ENCODE peak calls at places on chromosomes 2 and 18, in seven cellular contexts. H, W, D, N, A, J and R are unnamed samples.

GRCh38 chr18:11981633-11982366 is 493 bp downstream of the IMPA2 start:
- DNase-seq in H (peak), W (peak), D (peak), N (no peak), A (peak), J (no peak), R (no peak)

GRCh38 chr18:27627927-27628326 is 442.8 kb upstream of the CHST9 start:
- DNase-seq in H (peak), W (peak), D (no peak), N (no peak), A (no peak), J (no peak), R (no peak)

GRCh38 chr18:48728204-48728833 is 189.5 kb downstream of the CTIF start:
- DNase-seq in H (peak), W (peak), D (no peak), N (no peak), A (peak), J (no peak), R (no peak)

GRCh38 chr2:41878726-41879366 is 169.0 kb upstream of the PKDCC start:
- DNase-seq in H (no peak), W (no peak), D (no peak), N (no peak), A (no peak), J (no peak), R (no peak)

GRCh38 chr2:144376926-144377325 is 143.0 kb downstream of the ZEB2 start:
- DNase-seq in H (no peak), W (no peak), D (no peak), N (no peak), A (peak), J (no peak), R (no peak)

GRCh38 chr18:51070545-51070944 is 40.5 kb downstream of the SMAD4 start:
- DNase-seq in H (no peak), W (peak), D (no peak), N (no peak), A (peak), J (no peak), R (no peak)

GRCh38 chr18:32920796-32921787 is 148.3 kb upstream of the KLHL14 start:
- DNase-seq in H (peak), W (peak), D (no peak), N (no peak), A (peak), J (no peak), R (no peak)

GRCh38 chr2:26982102-26982742 is 11.8 kb downstream of the MAPRE3 start:
- DNase-seq in H (peak), W (peak), D (no peak), N (peak), A (no peak), J (peak), R (no peak)

GRCh38 chr2:205409403-205409802 is 272.9 kb upstream of the NRP2 start:
- DNase-seq in H (no peak), W (no peak), D (no peak), N (no peak), A (no peak), J (no peak), R (no peak)

GRCh38 chr2:29455202-29455885 is 340.1 kb downstream of the CLIP4 start:
- DNase-seq in H (peak), W (no peak), D (no peak), N (no peak), A (no peak), J (no peak), R (no peak)

GRCh38 chr2:30232801-30233130 is 1.4 kb downstream of the LBH start:
- DNase-seq in H (no peak), W (no peak), D (no peak), N (no peak), A (no peak), J (no peak), R (no peak)

GRCh38 chr2:56250153-56250729 is 66.5 kb downstream of the CCDC85A start:
- DNase-seq in H (no peak), W (no peak), D (no peak), N (no peak), A (no peak), J (no peak), R (no peak)

GRCh38 chr2:118970396-118971135 is 28.6 kb downstream of the MARCO start:
- DNase-seq in H (no peak), W (no peak), D (no peak), N (no peak), A (no peak), J (no peak), R (peak)

GRCh38 chr2:3465844-3466481 is 53.4 kb downstream of the ADI1 start:
- DNase-seq in H (no peak), W (peak), D (no peak), N (no peak), A (peak), J (no peak), R (peak)

GRCh38 chr18:58682429-58683069 is 11.3 kb downstream of the MALT1 start:
- DNase-seq in H (no peak), W (peak), D (no peak), N (no peak), A (peak), J (no peak), R (peak)

GRCh38 chr2:31322376-31322775 is 88.4 kb downstream of the EHD3 start:
- DNase-seq in H (no peak), W (no peak), D (no peak), N (no peak), A (peak), J (no peak), R (peak)

GRCh38 chr2:53247986-53248735 is 519.4 kb upstream of the CHAC2 start:
- DNase-seq in H (no peak), W (no peak), D (no peak), N (no peak), A (no peak), J (no peak), R (no peak)

GRCh38 chr18:33101316-33101715 is 328.5 kb upstream of the KLHL14 start:
- DNase-seq in H (peak), W (no peak), D (no peak), N (no peak), A (no peak), J (no peak), R (no peak)

GRCh38 chr2:106638043-106638442 is 150.9 kb downstream of the CD8B2 start:
- DNase-seq in H (peak), W (peak), D (no peak), N (peak), A (peak), J (peak), R (no peak)

GRCh38 chr2:238448031-238448955 is 21.6 kb downstream of the ASB1 start:
- DNase-seq in H (no peak), W (no peak), D (no peak), N (no peak), A (no peak), J (no peak), R (no peak)

GRCh38 chr2:119838179-119838578 is 78.5 kb downstream of the PTPN4 start:
- DNase-seq in H (no peak), W (no peak), D (no peak), N (no peak), A (no peak), J (peak), R (no peak)

GRCh38 chr2:40325111-40325510 is 126.8 kb downstream of the SLC8A1 start:
- DNase-seq in H (no peak), W (no peak), D (no peak), N (no peak), A (peak), J (no peak), R (no peak)

GRCh38 chr2:26245231-26245732 is 543 bp downstream of the HADHB start:
- DNase-seq in H (peak), W (peak), D (peak), N (peak), A (peak), J (no peak), R (no peak)

GRCh38 chr2:228613133-228613532 is 431.6 kb upstream of the SPHKAP start:
- DNase-seq in H (peak), W (peak), D (no peak), N (no peak), A (peak), J (no peak), R (no peak)

GRCh38 chr18:9133225-9133624 is 3.4 kb upstream of the ANKRD12 start:
- DNase-seq in H (no peak), W (no peak), D (no peak), N (no peak), A (no peak), J (no peak), R (no peak)

GRCh38 chr2:30282081-30282480 is 50.7 kb downstream of the LBH start:
- DNase-seq in H (no peak), W (no peak), D (no peak), N (no peak), A (no peak), J (no peak), R (no peak)

GRCh38 chr18:3625717-3626091 is 175.7 kb downstream of the TGIF1 start:
- DNase-seq in H (no peak), W (no peak), D (no peak), N (no peak), A (peak), J (no peak), R (no peak)

GRCh38 chr2:163768881-163769681 is 33.3 kb upstream of the FIGN start:
- DNase-seq in H (peak), W (no peak), D (no peak), N (no peak), A (no peak), J (no peak), R (no peak)